ENCODE peak calls at places on chromosomes 5 and 9, in seven cellular contexts. One of them, this sample, is unnamed.

GRCh38 chr5:60349891-60350415 is 350.0 kb downstream of the DEPDC1B start:
- DNase-seq in CD8-positive, alpha-beta memory T cell: no peak
- DNase-seq in EL: no peak
- DNase-seq in COR-L47: no peak
- DNase-seq in SW 1271: no peak
- DNase-seq in cardiac fibroblast: no peak
- DNase-seq in frontal cortex: no peak
- DNase-seq in this sample: no peak

GRCh38 chr5:154674029-154674428 is 81.1 kb upstream of the LARP1 start:
- DNase-seq in CD8-positive, alpha-beta memory T cell: no peak
- DNase-seq in EL: no peak
- DNase-seq in COR-L47: no peak
- DNase-seq in SW 1271: no peak
- DNase-seq in cardiac fibroblast: no peak
- DNase-seq in frontal cortex: no peak
- DNase-seq in this sample: no peak

GRCh38 chr5:168708301-168708695 is 129.1 kb upstream of the PANK3 start:
- DNase-seq in CD8-positive, alpha-beta memory T cell: no peak
- DNase-seq in EL: no peak
- DNase-seq in COR-L47: peak; percentile 57
- DNase-seq in SW 1271: no peak
- DNase-seq in cardiac fibroblast: no peak
- DNase-seq in frontal cortex: no peak
- DNase-seq in this sample: no peak

GRCh38 chr5:112122353-112122752 is 296.7 kb downstream of the EPB41L4A start:
- DNase-seq in CD8-positive, alpha-beta memory T cell: no peak
- DNase-seq in EL: no peak
- DNase-seq in COR-L47: no peak
- DNase-seq in SW 1271: no peak
- DNase-seq in cardiac fibroblast: no peak
- DNase-seq in frontal cortex: no peak
- DNase-seq in this sample: no peak

GRCh38 chr5:35821513-35821912 is 35.2 kb upstream of the IL7R start:
- DNase-seq in CD8-positive, alpha-beta memory T cell: no peak
- DNase-seq in EL: no peak
- DNase-seq in COR-L47: no peak
- DNase-seq in SW 1271: no peak
- DNase-seq in cardiac fibroblast: no peak
- DNase-seq in frontal cortex: no peak
- DNase-seq in this sample: no peak

GRCh38 chr5:63249960-63250359 is 671.3 kb downstream of the LRRC70 start:
- DNase-seq in CD8-positive, alpha-beta memory T cell: no peak
- DNase-seq in EL: no peak
- DNase-seq in COR-L47: no peak
- DNase-seq in SW 1271: no peak
- DNase-seq in cardiac fibroblast: no peak
- DNase-seq in frontal cortex: no peak
- DNase-seq in this sample: no peak

GRCh38 chr5:181198905-181199519 is 6.0 kb downstream of the TRIM7 start:
- DNase-seq in CD8-positive, alpha-beta memory T cell: no peak
- DNase-seq in EL: no peak
- DNase-seq in COR-L47: no peak
- DNase-seq in SW 1271: no peak
- DNase-seq in cardiac fibroblast: no peak
- DNase-seq in frontal cortex: no peak
- DNase-seq in this sample: no peak

GRCh38 chr9:20321683-20322082 is 300.6 kb downstream of the MLLT3 start:
- DNase-seq in CD8-positive, alpha-beta memory T cell: peak; percentile 54
- DNase-seq in EL: no peak
- DNase-seq in COR-L47: no peak
- DNase-seq in SW 1271: no peak
- DNase-seq in cardiac fibroblast: no peak
- DNase-seq in frontal cortex: no peak
- DNase-seq in this sample: no peak

GRCh38 chr9:82882744-82883143 is 180.2 kb downstream of the RASEF start:
- DNase-seq in CD8-positive, alpha-beta memory T cell: no peak
- DNase-seq in EL: peak; percentile 53
- DNase-seq in COR-L47: no peak
- DNase-seq in SW 1271: no peak
- DNase-seq in cardiac fibroblast: peak; percentile 1
- DNase-seq in frontal cortex: no peak
- DNase-seq in this sample: no peak

GRCh38 chr5:168455201-168455600 is 31.1 kb upstream of the RARS1 start:
- DNase-seq in CD8-positive, alpha-beta memory T cell: no peak
- DNase-seq in EL: no peak
- DNase-seq in COR-L47: no peak
- DNase-seq in SW 1271: no peak
- DNase-seq in cardiac fibroblast: no peak
- DNase-seq in frontal cortex: no peak
- DNase-seq in this sample: no peak

GRCh38 chr9:107024193-107024592 is 161.2 kb downstream of the ZNF462 start:
- DNase-seq in CD8-positive, alpha-beta memory T cell: peak; percentile 10
- DNase-seq in EL: peak; percentile 21
- DNase-seq in COR-L47: no peak
- DNase-seq in SW 1271: no peak
- DNase-seq in cardiac fibroblast: no peak
- DNase-seq in frontal cortex: no peak
- DNase-seq in this sample: no peak

GRCh38 chr5:64509798-64510197 is 4.0 kb downstream of the RGS7BP start:
- DNase-seq in CD8-positive, alpha-beta memory T cell: no peak
- DNase-seq in EL: no peak
- DNase-seq in COR-L47: no peak
- DNase-seq in SW 1271: no peak
- DNase-seq in cardiac fibroblast: no peak
- DNase-seq in frontal cortex: no peak
- DNase-seq in this sample: no peak

This sample was measured in progenitor cell of endocrine pancreas.